ENCODE peak calls at places on chromosomes 3 and 15, in eight cellular contexts. One of them, this sample, is unnamed.
A peak's percentile ranks its signal among the peaks of the same experiment; 100 is the strongest.

GRCh38 chr3:144770813-144771400 is 799.3 kb downstream of the DIPK2A start:
- DNase-seq in WERI-Rb-1: no peak
- DNase-seq in Karpas-422: no peak
- DNase-seq in SJSA1: no peak
- DNase-seq in pancreas: no peak
- DNase-seq in right cardiac atrium: no peak
- DNase-seq in substantia nigra: no peak
- DNase-seq in IMR-90: peak; percentile 38
- DNase-seq in this sample: no peak

GRCh38 chr3:42518800-42519567 is 16.5 kb downstream of the VIPR1 start:
- DNase-seq in pancreas: no peak
- DNase-seq in Karpas-422: peak; percentile 70
- DNase-seq in IMR-90: no peak
- DNase-seq in right cardiac atrium: no peak
- DNase-seq in substantia nigra: no peak
- DNase-seq in SJSA1: no peak
- DNase-seq in WERI-Rb-1: peak; percentile 82
- DNase-seq in this sample: no peak

GRCh38 chr15:55912982-55913381 is 80.4 kb downstream of the NEDD4 start:
- DNase-seq in IMR-90: no peak
- DNase-seq in right cardiac atrium: no peak
- DNase-seq in SJSA1: no peak
- DNase-seq in WERI-Rb-1: no peak
- DNase-seq in pancreas: no peak
- DNase-seq in Karpas-422: no peak
- DNase-seq in substantia nigra: no peak
- DNase-seq in this sample: no peak

GRCh38 chr3:45185461-45185860 is 39.3 kb upstream of the CDCP1 start:
- DNase-seq in substantia nigra: no peak
- DNase-seq in Karpas-422: peak; percentile 37
- DNase-seq in right cardiac atrium: no peak
- DNase-seq in SJSA1: no peak
- DNase-seq in pancreas: no peak
- DNase-seq in IMR-90: no peak
- DNase-seq in WERI-Rb-1: no peak
- DNase-seq in this sample: no peak

GRCh38 chr3:171028025-171028778 is 1.7 kb upstream of the SLC2A2 start:
- DNase-seq in Karpas-422: no peak
- DNase-seq in WERI-Rb-1: peak; percentile 78
- DNase-seq in IMR-90: peak; percentile 92
- DNase-seq in substantia nigra: peak; percentile 5
- DNase-seq in SJSA1: no peak
- DNase-seq in right cardiac atrium: peak; percentile 82
- DNase-seq in pancreas: peak; percentile 26
- DNase-seq in this sample: peak; percentile 3

GRCh38 chr15:56795400-56795983 is 62.2 kb upstream of the ZNF280D start:
- DNase-seq in Karpas-422: no peak
- DNase-seq in WERI-Rb-1: no peak
- DNase-seq in IMR-90: no peak
- DNase-seq in substantia nigra: no peak
- DNase-seq in SJSA1: no peak
- DNase-seq in pancreas: no peak
- DNase-seq in right cardiac atrium: peak; percentile 64
- DNase-seq in this sample: no peak

GRCh38 chr15:88690331-88690730 is 51.5 kb downstream of the ISG20 start:
- DNase-seq in SJSA1: no peak
- DNase-seq in substantia nigra: peak; percentile 18
- DNase-seq in Karpas-422: no peak
- DNase-seq in pancreas: no peak
- DNase-seq in right cardiac atrium: no peak
- DNase-seq in IMR-90: no peak
- DNase-seq in WERI-Rb-1: no peak
- DNase-seq in this sample: no peak

GRCh38 chr3:46393554-46394434 is 13.1 kb downstream of the CCR5AS start:
- DNase-seq in right cardiac atrium: no peak
- DNase-seq in WERI-Rb-1: no peak
- DNase-seq in IMR-90: peak; percentile 47
- DNase-seq in pancreas: no peak
- DNase-seq in SJSA1: no peak
- DNase-seq in substantia nigra: no peak
- DNase-seq in Karpas-422: no peak
- DNase-seq in this sample: peak; percentile 37

GRCh38 chr15:68340711-68341671 is 63.4 kb downstream of the FEM1B start:
- DNase-seq in right cardiac atrium: no peak
- DNase-seq in WERI-Rb-1: no peak
- DNase-seq in IMR-90: no peak
- DNase-seq in pancreas: no peak
- DNase-seq in SJSA1: no peak
- DNase-seq in Karpas-422: no peak
- DNase-seq in substantia nigra: no peak
- DNase-seq in this sample: no peak

GRCh38 chr3:45915518-45916231 is 27.6 kb upstream of the CXCR6 start:
- DNase-seq in IMR-90: peak; percentile 94
- DNase-seq in Karpas-422: no peak
- DNase-seq in right cardiac atrium: no peak
- DNase-seq in pancreas: no peak
- DNase-seq in SJSA1: peak; percentile 84
- DNase-seq in WERI-Rb-1: no peak
- DNase-seq in substantia nigra: no peak
- DNase-seq in this sample: no peak

GRCh38 chr3:157279237-157279636 is 119.3 kb upstream of the CCNL1 start:
- DNase-seq in substantia nigra: no peak
- DNase-seq in pancreas: no peak
- DNase-seq in WERI-Rb-1: no peak
- DNase-seq in right cardiac atrium: no peak
- DNase-seq in IMR-90: no peak
- DNase-seq in Karpas-422: no peak
- DNase-seq in SJSA1: no peak
- DNase-seq in this sample: no peak

GRCh38 chr3:56930706-56931105 is 129.0 kb upstream of the ARHGEF3 start:
- DNase-seq in pancreas: no peak
- DNase-seq in substantia nigra: no peak
- DNase-seq in right cardiac atrium: no peak
- DNase-seq in IMR-90: no peak
- DNase-seq in WERI-Rb-1: no peak
- DNase-seq in SJSA1: no peak
- DNase-seq in Karpas-422: no peak
- DNase-seq in this sample: no peak

GRCh38 chr3:44330444-44330843 is 8.1 kb upstream of the TCAIM start:
- DNase-seq in WERI-Rb-1: no peak
- DNase-seq in right cardiac atrium: no peak
- DNase-seq in substantia nigra: no peak
- DNase-seq in SJSA1: no peak
- DNase-seq in IMR-90: no peak
- DNase-seq in Karpas-422: no peak
- DNase-seq in pancreas: no peak
- DNase-seq in this sample: no peak

GRCh38 chr15:47477253-47477652 is 240.1 kb upstream of the SEMA6D start:
- DNase-seq in substantia nigra: no peak
- DNase-seq in Karpas-422: no peak
- DNase-seq in WERI-Rb-1: no peak
- DNase-seq in SJSA1: no peak
- DNase-seq in right cardiac atrium: no peak
- DNase-seq in pancreas: no peak
- DNase-seq in IMR-90: no peak
- DNase-seq in this sample: no peak

GRCh38 chr15:33735637-33736247 is 232.6 kb upstream of the CHRM5 start:
- DNase-seq in WERI-Rb-1: peak; percentile 48
- DNase-seq in IMR-90: peak; percentile 41
- DNase-seq in substantia nigra: no peak
- DNase-seq in SJSA1: no peak
- DNase-seq in pancreas: no peak
- DNase-seq in right cardiac atrium: no peak
- DNase-seq in Karpas-422: peak; percentile 74
- DNase-seq in this sample: no peak

GRCh38 chr15:80605591-80606150 is 89.4 kb upstream of the ABHD17C start:
- DNase-seq in IMR-90: no peak
- DNase-seq in right cardiac atrium: no peak
- DNase-seq in pancreas: no peak
- DNase-seq in SJSA1: no peak
- DNase-seq in substantia nigra: no peak
- DNase-seq in WERI-Rb-1: no peak
- DNase-seq in Karpas-422: no peak
- DNase-seq in this sample: no peak

GRCh38 chr3:53334742-53335141 is 12.6 kb downstream of the DCP1A start:
- DNase-seq in SJSA1: no peak
- DNase-seq in Karpas-422: no peak
- DNase-seq in substantia nigra: no peak
- DNase-seq in pancreas: no peak
- DNase-seq in right cardiac atrium: no peak
- DNase-seq in WERI-Rb-1: no peak
- DNase-seq in IMR-90: no peak
- DNase-seq in this sample: no peak

GRCh38 chr3:53329933-53330332 is 17.4 kb downstream of the DCP1A start:
- DNase-seq in pancreas: no peak
- DNase-seq in SJSA1: no peak
- DNase-seq in WERI-Rb-1: no peak
- DNase-seq in IMR-90: no peak
- DNase-seq in right cardiac atrium: no peak
- DNase-seq in substantia nigra: no peak
- DNase-seq in Karpas-422: no peak
- DNase-seq in this sample: no peak

GRCh38 chr3:53331871-53332270 is 15.5 kb downstream of the DCP1A start:
- DNase-seq in WERI-Rb-1: no peak
- DNase-seq in pancreas: no peak
- DNase-seq in Karpas-422: no peak
- DNase-seq in right cardiac atrium: no peak
- DNase-seq in IMR-90: no peak
- DNase-seq in SJSA1: no peak
- DNase-seq in substantia nigra: no peak
- DNase-seq in this sample: no peak

GRCh38 chr3:53324011-53324544 is 23.3 kb downstream of the DCP1A start:
- DNase-seq in WERI-Rb-1: no peak
- DNase-seq in Karpas-422: no peak
- DNase-seq in pancreas: no peak
- DNase-seq in right cardiac atrium: peak; percentile 66
- DNase-seq in IMR-90: no peak
- DNase-seq in SJSA1: no peak
- DNase-seq in substantia nigra: no peak
- DNase-seq in this sample: no peak

GRCh38 chr3:53328750-53329149 is 18.6 kb downstream of the DCP1A start:
- DNase-seq in SJSA1: no peak
- DNase-seq in WERI-Rb-1: no peak
- DNase-seq in IMR-90: peak; percentile 69
- DNase-seq in Karpas-422: no peak
- DNase-seq in pancreas: no peak
- DNase-seq in substantia nigra: no peak
- DNase-seq in right cardiac atrium: no peak
- DNase-seq in this sample: no peak
- H3K27ac ChIP-seq in SJSA1: no peak overlapping the region
- H3K27ac ChIP-seq in WERI-Rb-1: no peak overlapping the region
- H3K27ac ChIP-seq in IMR-90: peak overlapping the region; percentile 53
- H3K27ac ChIP-seq in Karpas-422: no peak overlapping the region
- H3K27ac ChIP-seq in pancreas: no peak overlapping the region
- H3K27ac ChIP-seq in substantia nigra: no peak overlapping the region
- H3K27ac ChIP-seq in right cardiac atrium: peak overlapping the region; percentile 81
- H3K27ac ChIP-seq in this sample: no peak overlapping the region

GRCh38 chr15:97979131-97979502 is 18.6 kb downstream of the ARRDC4 start:
- DNase-seq in IMR-90: no peak
- DNase-seq in substantia nigra: no peak
- DNase-seq in Karpas-422: no peak
- DNase-seq in right cardiac atrium: no peak
- DNase-seq in pancreas: no peak
- DNase-seq in WERI-Rb-1: no peak
- DNase-seq in SJSA1: no peak
- DNase-seq in this sample: no peak

GRCh38 chr15:97981758-97982157 is 21.3 kb downstream of the ARRDC4 start:
- DNase-seq in WERI-Rb-1: no peak
- DNase-seq in right cardiac atrium: no peak
- DNase-seq in SJSA1: no peak
- DNase-seq in Karpas-422: no peak
- DNase-seq in IMR-90: no peak
- DNase-seq in substantia nigra: no peak
- DNase-seq in pancreas: no peak
- DNase-seq in this sample: no peak

GRCh38 chr15:97981058-97981457 is 20.6 kb downstream of the ARRDC4 start:
- DNase-seq in right cardiac atrium: no peak
- DNase-seq in substantia nigra: no peak
- DNase-seq in IMR-90: no peak
- DNase-seq in SJSA1: no peak
- DNase-seq in WERI-Rb-1: no peak
- DNase-seq in pancreas: no peak
- DNase-seq in Karpas-422: no peak
- DNase-seq in this sample: no peak

GRCh38 chr15:97986781-97987180 is 26.3 kb downstream of the ARRDC4 start:
- DNase-seq in SJSA1: no peak
- DNase-seq in IMR-90: no peak
- DNase-seq in WERI-Rb-1: no peak
- DNase-seq in right cardiac atrium: no peak
- DNase-seq in substantia nigra: no peak
- DNase-seq in Karpas-422: no peak
- DNase-seq in pancreas: no peak
- DNase-seq in this sample: no peak

GRCh38 chr15:97984157-97984556 is 23.7 kb downstream of the ARRDC4 start:
- DNase-seq in WERI-Rb-1: no peak
- DNase-seq in SJSA1: no peak
- DNase-seq in pancreas: no peak
- DNase-seq in right cardiac atrium: no peak
- DNase-seq in Karpas-422: no peak
- DNase-seq in IMR-90: no peak
- DNase-seq in substantia nigra: no peak
- DNase-seq in this sample: no peak
- H3K27ac ChIP-seq in WERI-Rb-1: no peak overlapping the region
- H3K27ac ChIP-seq in SJSA1: no peak overlapping the region
- H3K27ac ChIP-seq in pancreas: no peak overlapping the region
- H3K27ac ChIP-seq in right cardiac atrium: no peak overlapping the region
- H3K27ac ChIP-seq in Karpas-422: no peak overlapping the region
- H3K27ac ChIP-seq in IMR-90: no peak overlapping the region
- H3K27ac ChIP-seq in substantia nigra: no peak overlapping the region
- H3K27ac ChIP-seq in this sample: no peak overlapping the region

GRCh38 chr3:187628169-187628568 is 42.0 kb downstream of the SST start:
- DNase-seq in IMR-90: no peak
- DNase-seq in right cardiac atrium: no peak
- DNase-seq in pancreas: no peak
- DNase-seq in Karpas-422: peak; percentile 82
- DNase-seq in SJSA1: no peak
- DNase-seq in substantia nigra: no peak
- DNase-seq in WERI-Rb-1: peak; percentile 14
- DNase-seq in this sample: no peak
- H3K27ac ChIP-seq in IMR-90: no peak overlapping the region
- H3K27ac ChIP-seq in right cardiac atrium: no peak overlapping the region
- H3K27ac ChIP-seq in pancreas: no peak overlapping the region
- H3K27ac ChIP-seq in Karpas-422: no peak overlapping the region
- H3K27ac ChIP-seq in SJSA1: no peak overlapping the region
- H3K27ac ChIP-seq in substantia nigra: no peak overlapping the region
- H3K27ac ChIP-seq in WERI-Rb-1: no peak overlapping the region
- H3K27ac ChIP-seq in this sample: no peak overlapping the region

DNA sequence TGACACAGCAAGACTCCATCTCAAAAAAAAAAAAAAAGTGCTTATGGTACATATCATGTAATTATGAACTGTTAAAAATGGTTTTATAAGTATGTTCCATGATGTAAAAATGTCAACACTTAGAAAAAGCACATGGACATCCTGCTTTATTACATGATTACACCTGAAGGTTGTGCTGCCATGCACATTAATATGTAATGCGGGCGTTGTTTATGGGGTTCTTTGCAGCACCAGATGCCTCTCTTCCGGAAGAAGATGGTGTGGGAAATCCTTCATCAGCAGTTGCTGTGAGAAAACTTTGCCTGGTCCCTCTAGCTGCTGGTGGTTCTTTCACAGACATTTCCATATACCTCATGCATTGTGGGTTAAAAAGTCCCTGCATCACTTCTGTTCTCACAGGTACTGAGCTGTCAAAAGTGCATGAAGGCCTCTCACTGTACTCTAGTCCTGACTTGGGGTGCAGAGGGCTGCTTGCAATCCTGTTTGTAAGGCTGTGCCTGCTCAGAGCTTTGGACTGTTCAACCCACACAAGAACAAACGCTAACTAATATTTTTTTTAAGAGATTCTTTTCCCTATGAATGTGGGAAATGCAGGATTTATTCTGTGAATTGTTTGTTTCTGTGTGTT is 43.6 kb downstream of the SENP2 start:
- DNase-seq in Karpas-422: no peak
- DNase-seq in SJSA1: no peak
- DNase-seq in pancreas: no peak
- DNase-seq in right cardiac atrium: no peak
- DNase-seq in WERI-Rb-1: no peak
- DNase-seq in substantia nigra: no peak
- DNase-seq in IMR-90: peak; percentile 27
- DNase-seq in this sample: no peak
- H3K27ac ChIP-seq in Karpas-422: no peak overlapping the region
- H3K27ac ChIP-seq in SJSA1: peak overlapping the region; percentile 75
- H3K27ac ChIP-seq in pancreas: no peak overlapping the region
- H3K27ac ChIP-seq in right cardiac atrium: no peak overlapping the region
- H3K27ac ChIP-seq in WERI-Rb-1: no peak overlapping the region
- H3K27ac ChIP-seq in substantia nigra: no peak overlapping the region
- H3K27ac ChIP-seq in IMR-90: peak overlapping the region; percentile 20
- H3K27ac ChIP-seq in this sample: no peak overlapping the region

This sample was measured in caudate nucleus.